ENCODE peak calls at places on chromosomes 5 and 9, in four cellular contexts. F, I, D and H are unnamed samples.

GRCh38 chr5:54794437-54794970 is 190.9 kb downstream of the ESM1 start:
- DNase-seq in F (no peak), D (no peak), I (no peak), H (no peak)

GRCh38 chr9:81705578-81705977 is 16.2 kb upstream of the TLE1 start:
- DNase-seq in F (no peak), I (no peak), D (no peak), H (no peak)

GRCh38 chr9:106962615-106963363 is 99.8 kb downstream of the ZNF462 start:
- DNase-seq in F (no peak), I (no peak), D (no peak), H (no peak)

GRCh38 chr5:1011226-1011631 is 2.6 kb downstream of the NKD2 start:
- DNase-seq in I (peak; percentile 90), F (peak; percentile 66), D (peak; percentile 38), H (peak; percentile 53)

GRCh38 chr9:114282507-114282906 is 40.4 kb upstream of the ORM1 start:
- DNase-seq in I (no peak), D (no peak), F (no peak), H (no peak)

GRCh38 chr9:76629205-76629990 is 134.8 kb upstream of the PCA3 start:
- DNase-seq in F (no peak), D (no peak), I (no peak), H (no peak)

GRCh38 chr5:5209101-5209500 is 69.0 kb downstream of the ADAMTS16 start:
- DNase-seq in D (no peak), I (no peak), F (no peak), H (no peak)

GRCh38 chr5:111668713-111669112 is 88.3 kb downstream of the NREP start:
- DNase-seq in F (no peak), I (no peak), D (no peak), H (no peak)

GRCh38 chr9:133523096-133523495 is 1.7 kb downstream of the MYMK start:
- DNase-seq in F (no peak), I (no peak), D (no peak), H (no peak)

GRCh38 chr9:28365736-28366135 is 792.5 kb upstream of the C9orf72 start:
- DNase-seq in D (no peak), F (no peak), I (no peak), H (no peak)

GRCh38 chr5:125042243-125042887 is 295.9 kb upstream of the ZNF608 start:
- DNase-seq in F (no peak), I (no peak), D (no peak), H (no peak)

GRCh38 chr5:53359906-53360305 is 120.5 kb upstream of the FST start:
- DNase-seq in D (peak; percentile 19), F (no peak), I (no peak), H (no peak)

GRCh38 chr9:109414125-109414785 is 83.9 kb downstream of the PTPN3 start:
- DNase-seq in F (no peak), I (no peak), D (no peak), H (no peak)

GRCh38 chr9:18036364-18036896 is 437.5 kb upstream of the ADAMTSL1 start:
- DNase-seq in I (no peak), D (no peak), F (no peak), H (no peak)
- TF ChIP-seq PHF8 in I (no peak), D (no peak), F (no peak), H (no peak)

GRCh38 chr5:91119941-91120850 is 262.9 kb downstream of the ARRDC3 start:
- DNase-seq in I (no peak), D (no peak), F (no peak), H (no peak)

GRCh38 chr5:91118802-91119201 is 264.3 kb downstream of the ARRDC3 start:
- DNase-seq in I (no peak), D (no peak), F (no peak), H (no peak)

GRCh38 chr5:91121347-91121993 is 261.6 kb downstream of the ARRDC3 start:
- DNase-seq in I (no peak), F (no peak), D (no peak), H (no peak)

GRCh38 chr5:91122663-91123062 is 260.5 kb downstream of the ARRDC3 start:
- DNase-seq in D (no peak), F (no peak), I (no peak), H (no peak)

GRCh38 chr5:91119265-91119664 is 263.9 kb downstream of the ARRDC3 start:
- DNase-seq in I (no peak), D (no peak), F (no peak), H (no peak)
- H3K4me1 ChIP-seq in I (no peaks in the 10 kb centered on the region), D (no peaks in the 10 kb centered on the region), F (no peaks in the 10 kb centered on the region), H (no peaks in the 10 kb centered on the region)

DNA sequence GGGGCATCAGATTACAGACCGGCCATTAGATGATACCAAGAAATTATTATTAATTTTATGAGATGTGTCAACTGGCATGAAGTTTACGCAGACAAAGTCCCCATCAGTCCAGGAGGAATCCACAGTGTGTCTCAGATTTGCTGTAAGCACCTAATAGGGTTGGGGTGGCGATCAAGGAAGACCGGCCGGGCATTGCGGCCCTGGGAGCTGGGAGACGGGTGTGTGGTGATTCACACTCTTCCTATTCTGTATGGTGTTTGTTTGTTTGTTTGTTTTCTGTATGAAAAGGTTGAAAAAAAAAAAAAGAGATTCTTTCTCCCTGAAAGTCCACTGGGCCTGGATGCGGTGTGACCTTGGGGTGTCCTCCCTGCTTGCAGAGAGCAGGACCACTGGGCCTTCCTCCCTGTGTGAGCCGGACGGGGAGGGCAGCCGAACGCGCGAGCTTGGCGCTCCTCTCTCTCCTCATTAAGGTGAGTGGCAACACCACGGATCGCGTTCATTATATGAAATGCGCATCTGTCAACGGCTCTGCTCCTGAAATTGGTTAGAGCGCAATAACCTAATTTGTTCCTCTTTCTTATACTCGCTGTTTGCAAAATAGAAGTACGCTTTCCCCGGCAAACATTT is 15.1 kb downstream of the RASGEF1C start:
- DNase-seq in D (no peak), I (no peak), F (no peak), H (no peak)
- TF ChIP-seq RNF2 in D (no peak), I (no peak), F (no peak), H (no peak)

DNA sequence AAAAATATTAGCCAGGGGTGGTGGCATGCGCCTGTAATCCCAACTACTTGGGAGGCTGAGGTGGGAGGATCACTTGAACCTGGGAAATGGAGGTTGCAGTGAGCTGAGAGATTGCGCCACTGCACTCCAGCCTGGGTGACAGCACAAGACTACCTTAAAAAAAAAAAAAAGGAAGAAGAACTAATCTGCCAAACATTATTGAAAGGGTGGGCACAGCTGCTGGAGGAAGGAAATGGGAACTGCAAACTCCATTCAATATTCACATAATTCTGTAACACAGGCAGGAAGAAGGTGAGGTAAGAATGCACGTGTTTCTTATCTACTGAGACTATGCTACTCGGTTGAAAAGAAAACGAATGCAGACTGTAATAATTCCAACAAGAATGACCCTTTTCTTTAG is 121.1 kb upstream of the GNA14 start:
- DNase-seq in D (no peak), I (no peak), F (no peak), H (no peak)
- TF ChIP-seq PHF8 in D (no peak), I (no peak), F (no peak), H (no peak)

GRCh38 chr9:137199411-137200121 is 975 bp downstream of the TPRN start:
- DNase-seq in F (no peak), D (no peak), I (peak; percentile 58), H (no peak)
- H3K4me1 ChIP-seq in F (peaks cover 86% of the 10 kb centered on the region), D (peaks cover 80% of the 10 kb centered on the region), I (peaks cover 13% of the 10 kb centered on the region), H (peaks cover 47% of the 10 kb centered on the region)

DNA sequence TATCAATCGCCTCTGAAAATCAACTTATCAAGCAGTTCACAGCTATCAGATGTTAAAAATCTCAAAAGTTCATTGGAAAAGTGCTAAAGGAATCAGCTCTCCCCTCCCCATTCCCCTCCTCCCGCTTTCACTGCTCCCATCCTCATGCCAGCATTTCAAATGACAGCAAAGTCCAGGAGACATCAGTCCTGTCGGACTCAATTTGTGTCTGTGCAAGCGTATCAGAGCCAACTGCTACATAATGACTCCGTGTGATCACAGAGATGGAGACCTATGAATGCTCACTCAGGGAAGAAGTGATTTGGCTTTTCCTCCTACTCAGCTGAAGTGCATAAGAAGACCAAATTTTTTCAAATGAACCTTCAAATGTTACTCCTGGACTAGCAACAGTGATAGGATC is 937.2 kb upstream of the DMAC1 start:
- DNase-seq in D (no peak), F (no peak), I (no peak), H (no peak)
- TF ChIP-seq RNF2 in D (no peak), F (no peak), I (no peak), H (no peak)

GRCh38 chr9:16241231-16241630 is 629.2 kb downstream of the BNC2 start:
- DNase-seq in D (no peak), F (no peak), I (no peak), H (no peak)
- TF ChIP-seq PHF8 in D (no peak), F (no peak), I (no peak), H (no peak)

GRCh38 chr5:34498582-34498981 is 157.5 kb upstream of the RAI14 start:
- DNase-seq in D (no peak), F (no peak), I (no peak), H (no peak)
- H3K4me1 ChIP-seq in D (peaks cover 65% of the 10 kb centered on the region), F (no peaks in the 10 kb centered on the region), I (peaks cover 3% of the 10 kb centered on the region), H (peaks cover 32% of the 10 kb centered on the region)

DNA sequence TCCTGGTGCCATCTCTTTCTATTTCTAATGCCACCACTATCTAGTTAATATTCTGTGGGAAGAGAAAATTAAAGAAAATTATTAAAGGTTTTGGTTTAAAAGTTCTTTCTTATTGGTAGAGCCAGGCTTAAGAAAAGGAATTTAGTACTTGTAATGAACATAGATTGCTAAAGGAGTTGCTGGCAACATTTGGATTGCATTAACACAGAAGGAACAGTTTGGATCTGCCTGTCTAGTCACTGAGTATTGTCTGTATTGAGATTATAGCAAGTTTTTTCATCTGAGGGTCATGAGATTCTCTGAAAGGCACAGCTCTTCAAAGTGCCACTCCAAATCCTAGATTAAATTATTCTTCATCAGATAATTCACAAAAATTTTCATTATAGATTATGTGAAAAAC is 32.0 kb downstream of the FSD1L start:
- DNase-seq in I (no peak), F (no peak), D (no peak), H (no peak)
- TF ChIP-seq RNF2 in I (no peak), F (no peak), D (no peak), H (no peak)